ENCODE peak calls at places on chromosome 18, in seven cellular contexts. One of them, this sample, is unnamed.

GRCh38 chr18:12238861-12239260 is 15.3 kb upstream of the CIDEA start:
- DNase-seq in A549: no peak
- DNase-seq in T follicular helper cell: no peak
- DNase-seq in HCT116: no peak
- DNase-seq in stimulated activated naive B cell treated with anti-CD40 and anti-IgM and Interleukin-4, amounts not matched to agents 10 μg/mL and 1 μg/mL and 100 μg/mL, for 72 hours: no peak
- DNase-seq in type B pancreatic cell: no peak
- DNase-seq in CD8-positive, alpha-beta memory T cell: no peak
- DNase-seq in this sample: no peak

GRCh38 chr18:67266246-67266570 is 250.3 kb downstream of the DSEL start:
- DNase-seq in A549: no peak
- DNase-seq in T follicular helper cell: no peak
- DNase-seq in HCT116: no peak
- DNase-seq in stimulated activated naive B cell treated with anti-CD40 and anti-IgM and Interleukin-4, amounts not matched to agents 10 μg/mL and 1 μg/mL and 100 μg/mL, for 72 hours: no peak
- DNase-seq in type B pancreatic cell: no peak
- DNase-seq in CD8-positive, alpha-beta memory T cell: no peak
- DNase-seq in this sample: no peak

GRCh38 chr18:66735933-66736332 is 132.0 kb upstream of the CDH19 start:
- DNase-seq in A549: no peak
- DNase-seq in T follicular helper cell: no peak
- DNase-seq in HCT116: no peak
- DNase-seq in stimulated activated naive B cell treated with anti-CD40 and anti-IgM and Interleukin-4, amounts not matched to agents 10 μg/mL and 1 μg/mL and 100 μg/mL, for 72 hours: no peak
- DNase-seq in type B pancreatic cell: no peak
- DNase-seq in CD8-positive, alpha-beta memory T cell: no peak
- DNase-seq in this sample: no peak

GRCh38 chr18:74775239-74775638 is 177.6 kb downstream of the ZNF407 start:
- DNase-seq in A549: no peak
- DNase-seq in T follicular helper cell: no peak
- DNase-seq in HCT116: no peak
- DNase-seq in stimulated activated naive B cell treated with anti-CD40 and anti-IgM and Interleukin-4, amounts not matched to agents 10 μg/mL and 1 μg/mL and 100 μg/mL, for 72 hours: no peak
- DNase-seq in type B pancreatic cell: no peak
- DNase-seq in CD8-positive, alpha-beta memory T cell: no peak
- DNase-seq in this sample: no peak

GRCh38 chr18:11219571-11219970 is 70.2 kb upstream of the PIEZO2 start:
- DNase-seq in A549: no peak
- DNase-seq in T follicular helper cell: no peak
- DNase-seq in HCT116: no peak
- DNase-seq in stimulated activated naive B cell treated with anti-CD40 and anti-IgM and Interleukin-4, amounts not matched to agents 10 μg/mL and 1 μg/mL and 100 μg/mL, for 72 hours: no peak
- DNase-seq in type B pancreatic cell: no peak
- DNase-seq in CD8-positive, alpha-beta memory T cell: no peak
- DNase-seq in this sample: no peak

GRCh38 chr18:67517224-67517765 is 775 bp upstream of the DSEL start:
- DNase-seq in A549: no peak
- DNase-seq in T follicular helper cell: no peak
- DNase-seq in HCT116: no peak
- DNase-seq in stimulated activated naive B cell treated with anti-CD40 and anti-IgM and Interleukin-4, amounts not matched to agents 10 μg/mL and 1 μg/mL and 100 μg/mL, for 72 hours: no peak
- DNase-seq in type B pancreatic cell: no peak
- DNase-seq in CD8-positive, alpha-beta memory T cell: no peak
- DNase-seq in this sample: no peak

GRCh38 chr18:61572871-61573270 is 239.6 kb downstream of the CDH20 start:
- DNase-seq in A549: no peak
- DNase-seq in T follicular helper cell: no peak
- DNase-seq in HCT116: no peak
- DNase-seq in stimulated activated naive B cell treated with anti-CD40 and anti-IgM and Interleukin-4, amounts not matched to agents 10 μg/mL and 1 μg/mL and 100 μg/mL, for 72 hours: no peak
- DNase-seq in type B pancreatic cell: no peak
- DNase-seq in CD8-positive, alpha-beta memory T cell: no peak
- DNase-seq in this sample: no peak

GRCh38 chr18:48330016-48330991 is 78.9 kb downstream of the ZBTB7C start:
- DNase-seq in A549: peak
- DNase-seq in T follicular helper cell: no peak
- DNase-seq in HCT116: peak
- DNase-seq in stimulated activated naive B cell treated with anti-CD40 and anti-IgM and Interleukin-4, amounts not matched to agents 10 μg/mL and 1 μg/mL and 100 μg/mL, for 72 hours: no peak
- DNase-seq in type B pancreatic cell: no peak
- DNase-seq in CD8-positive, alpha-beta memory T cell: no peak
- DNase-seq in this sample: peak

GRCh38 chr18:33123852-33124251 is 316.7 kb downstream of the CCDC178 start:
- DNase-seq in A549: no peak
- DNase-seq in T follicular helper cell: no peak
- DNase-seq in HCT116: no peak
- DNase-seq in stimulated activated naive B cell treated with anti-CD40 and anti-IgM and Interleukin-4, amounts not matched to agents 10 μg/mL and 1 μg/mL and 100 μg/mL, for 72 hours: no peak
- DNase-seq in type B pancreatic cell: no peak
- DNase-seq in CD8-positive, alpha-beta memory T cell: no peak
- DNase-seq in this sample: no peak